ENCODE peak calls at places on chromosomes 1 and 21, in eight cellular contexts. L is WTC11, V is cardiac muscle cell, A is heart left ventricle, P is astrocyte of the cerebellum, T is fibroblast of mammary gland, F is GM20000, J is cardiac fibroblast. Q is an unnamed sample.

GRCh38 chr1:7281821-7282220 is 489.3 kb upstream of the VAMP3 start:
- DNase-seq in V (no peak), F (no peak), P (peak), L (no peak), A (no peak), J (peak), T (peak), Q (no peak)

GRCh38 chr1:1426961-1427934 is 6.2 kb upstream of the ANKRD65 start:
- DNase-seq in T (no peak), P (no peak), V (peak), F (peak), L (peak), A (peak), J (no peak), Q (no peak)

GRCh38 chr1:222034790-222035189 is 292.9 kb upstream of the DUSP10 start:
- DNase-seq in A (no peak), V (no peak), L (no peak), J (peak), F (no peak), P (peak), T (no peak), Q (no peak)

GRCh38 chr21:36463991-36464390 is 15.9 kb downstream of the CLDN14 start:
- DNase-seq in A (no peak), F (no peak), L (no peak), J (no peak), P (no peak), V (no peak), T (no peak), Q (no peak)

GRCh38 chr1:225737866-225738265 is 39.8 kb upstream of the SRP9 start:
- DNase-seq in J (no peak), P (no peak), T (no peak), V (no peak), F (no peak), A (no peak), L (no peak), Q (no peak)

GRCh38 chr1:29235955-29236742 is at the start of gene PTPRU:
- DNase-seq in P (no peak), F (peak), V (peak), J (peak), T (peak), L (peak), A (peak), Q (no peak)

GRCh38 chr1:88985033-88985432 is 7.4 kb downstream of the KYAT3 start:
- DNase-seq in V (peak), A (no peak), L (no peak), F (no peak), T (peak), P (peak), J (peak), Q (peak)

GRCh38 chr21:33374080-33374873 is 28.9 kb upstream of the IFNGR2 start:
- DNase-seq in V (peak), P (peak), T (peak), J (peak), L (peak), A (no peak), F (no peak), Q (no peak)

GRCh38 chr1:213423041-213423440 is 372.0 kb downstream of the RPS6KC1 start:
- DNase-seq in T (no peak), F (no peak), P (no peak), J (no peak), L (no peak), A (no peak), V (no peak), Q (no peak)

GRCh38 chr1:162323023-162323422 is 53.6 kb downstream of the SPATA46 start:
- DNase-seq in A (no peak), L (no peak), T (no peak), P (no peak), F (no peak), J (no peak), V (no peak), Q (no peak)

GRCh38 chr21:42262826-42263225 is 43.9 kb downstream of the ABCG1 start:
- DNase-seq in J (peak), L (no peak), V (peak), T (peak), P (no peak), A (peak), F (no peak), Q (no peak)

GRCh38 chr1:88683516-88683847 is 591 bp upstream of the PKN2 start:
- DNase-seq in T (no peak), F (peak), L (peak), A (peak), P (peak), V (peak), J (no peak), Q (no peak)

GRCh38 chr1:233367057-233367759 is 39.7 kb downstream of the MAP3K21 start:
- DNase-seq in L (peak), F (no peak), P (peak), J (no peak), T (no peak), V (no peak), A (no peak), Q (peak)

GRCh38 chr1:93638981-93639380 is 42.7 kb downstream of the BCAR3 start:
- DNase-seq in L (peak), P (no peak), T (no peak), F (no peak), V (no peak), A (no peak), J (no peak), Q (no peak)

GRCh38 chr1:165234149-165234548 is 122.4 kb downstream of the LMX1A start:
- DNase-seq in L (no peak), J (no peak), A (no peak), T (no peak), V (no peak), P (no peak), F (no peak), Q (no peak)

GRCh38 chr1:88655145-88655544 is 28.9 kb upstream of the PKN2 start:
- DNase-seq in J (no peak), V (no peak), L (no peak), T (no peak), F (no peak), P (no peak), A (no peak), Q (no peak)

GRCh38 chr1:56375184-56375837 is 204.1 kb downstream of the PLPP3 start:
- DNase-seq in J (peak), T (peak), V (peak), A (no peak), P (peak), F (no peak), L (no peak), Q (no peak)

GRCh38 chr1:181391297-181391905 is 91.9 kb upstream of the CACNA1E start:
- DNase-seq in F (no peak), T (no peak), L (peak), V (peak), P (no peak), J (no peak), A (no peak), Q (no peak)

GRCh38 chr1:223711173-223711572 is 1.2 kb upstream of the CAPN2 start:
- DNase-seq in F (no peak), A (no peak), P (no peak), L (no peak), V (no peak), T (peak), J (peak), Q (no peak)

GRCh38 chr1:162305969-162306368 is 70.7 kb downstream of the SPATA46 start:
- DNase-seq in V (no peak), A (no peak), J (peak), P (no peak), L (no peak), T (peak), F (no peak), Q (no peak)

GRCh38 chr1:116268211-116268610 is 104.8 kb upstream of the ATP1A1 start:
- DNase-seq in F (no peak), J (peak), V (no peak), P (no peak), T (peak), L (no peak), A (no peak), Q (no peak)

GRCh38 chr1:241356519-241357365 is at the start of gene RGS7:
- DNase-seq in F (peak), J (peak), T (peak), P (no peak), L (peak), V (peak), A (peak), Q (no peak)

GRCh38 chr1:219385786-219386427 is 212.2 kb downstream of the LYPLAL1 start:
- DNase-seq in F (peak), A (no peak), V (peak), L (peak), J (peak), P (peak), T (peak), Q (no peak)

GRCh38 chr1:2208309-2209239 is 14.0 kb upstream of the FAAP20 start:
- DNase-seq in V (no peak), J (peak), T (peak), P (peak), A (peak), F (no peak), L (no peak), Q (peak)

GRCh38 chr1:182185822-182186756 is 124.6 kb upstream of the ZNF648 start:
- DNase-seq in T (peak), P (peak), A (no peak), V (no peak), L (no peak), F (no peak), J (no peak), Q (peak)

GRCh38 chr1:180937624-180938225 is 25.0 kb downstream of the KIAA1614 start:
- DNase-seq in F (no peak), L (no peak), V (no peak), A (no peak), T (no peak), J (no peak), P (no peak), Q (no peak)

GRCh38 chr1:211648336-211648735 is 27.1 kb downstream of the NEK2 start:
- DNase-seq in T (peak), P (no peak), L (no peak), F (no peak), J (peak), A (no peak), V (peak), Q (no peak)

GRCh38 chr1:211650922-211651303 is 24.5 kb downstream of the NEK2 start:
- DNase-seq in T (no peak), V (no peak), L (no peak), P (no peak), A (no peak), J (no peak), F (no peak), Q (no peak)

GRCh38 chr1:211647666-211648065 is 27.8 kb downstream of the NEK2 start:
- DNase-seq in T (no peak), L (no peak), A (no peak), J (no peak), P (no peak), F (no peak), V (no peak), Q (no peak)

GRCh38 chr1:211646566-211646965 is 28.9 kb downstream of the NEK2 start:
- DNase-seq in A (no peak), J (no peak), L (no peak), T (no peak), V (no peak), P (no peak), F (no peak), Q (no peak)

DNA sequence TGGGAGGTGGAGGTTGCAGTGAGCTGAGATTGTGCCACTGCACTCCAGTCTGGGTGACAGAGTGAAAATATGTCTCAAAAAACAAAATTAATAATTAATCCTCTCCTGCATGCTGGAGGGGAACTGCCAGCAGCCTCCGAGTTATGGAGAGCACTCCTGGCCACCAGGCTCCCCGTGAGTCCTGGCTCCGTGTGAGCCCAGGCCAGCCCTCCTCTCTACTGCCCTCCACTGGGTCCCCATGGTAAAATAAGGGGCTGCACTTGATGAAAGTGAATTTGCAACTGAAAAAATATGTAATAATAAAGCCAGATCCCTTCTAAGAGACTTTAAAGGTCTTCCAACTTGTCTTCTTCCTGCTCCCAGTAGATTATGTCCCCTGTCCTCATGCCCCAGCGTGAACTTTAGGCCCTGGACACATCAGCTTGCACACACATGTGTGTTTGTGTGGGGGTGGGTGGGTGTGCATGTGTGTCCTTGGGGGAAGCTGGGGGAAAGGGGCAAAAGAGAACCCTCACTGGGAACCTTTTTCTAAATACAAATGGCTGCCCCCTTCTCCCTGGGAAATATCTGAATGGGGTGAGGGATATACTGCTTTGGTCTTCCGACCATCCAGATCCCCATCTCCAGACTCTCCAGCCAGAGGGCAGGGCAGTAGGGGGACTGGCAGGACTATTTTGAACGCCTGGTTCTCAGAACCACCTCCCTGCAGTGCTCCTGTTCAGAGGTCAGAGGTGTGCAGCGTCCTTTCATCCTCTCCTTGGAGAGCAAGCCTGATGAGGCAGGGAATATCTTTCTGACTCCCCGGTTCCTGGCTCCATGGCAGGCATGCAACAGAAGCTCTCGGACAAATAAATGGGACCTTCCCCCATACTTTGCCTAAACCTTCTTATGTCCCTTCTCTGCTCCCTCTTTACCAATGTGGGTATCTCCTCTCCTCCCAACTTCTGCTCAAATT is 26.2 kb downstream of the NEK2 start:
- DNase-seq in F (peak), T (peak), P (no peak), V (peak), J (peak), L (peak), A (no peak), Q (no peak)
- TF ChIP-seq CTCF in F (peak), T (peak), P (peak), V (peak), J (no peak), L (no peak), A (peak), Q (no peak)

DNA sequence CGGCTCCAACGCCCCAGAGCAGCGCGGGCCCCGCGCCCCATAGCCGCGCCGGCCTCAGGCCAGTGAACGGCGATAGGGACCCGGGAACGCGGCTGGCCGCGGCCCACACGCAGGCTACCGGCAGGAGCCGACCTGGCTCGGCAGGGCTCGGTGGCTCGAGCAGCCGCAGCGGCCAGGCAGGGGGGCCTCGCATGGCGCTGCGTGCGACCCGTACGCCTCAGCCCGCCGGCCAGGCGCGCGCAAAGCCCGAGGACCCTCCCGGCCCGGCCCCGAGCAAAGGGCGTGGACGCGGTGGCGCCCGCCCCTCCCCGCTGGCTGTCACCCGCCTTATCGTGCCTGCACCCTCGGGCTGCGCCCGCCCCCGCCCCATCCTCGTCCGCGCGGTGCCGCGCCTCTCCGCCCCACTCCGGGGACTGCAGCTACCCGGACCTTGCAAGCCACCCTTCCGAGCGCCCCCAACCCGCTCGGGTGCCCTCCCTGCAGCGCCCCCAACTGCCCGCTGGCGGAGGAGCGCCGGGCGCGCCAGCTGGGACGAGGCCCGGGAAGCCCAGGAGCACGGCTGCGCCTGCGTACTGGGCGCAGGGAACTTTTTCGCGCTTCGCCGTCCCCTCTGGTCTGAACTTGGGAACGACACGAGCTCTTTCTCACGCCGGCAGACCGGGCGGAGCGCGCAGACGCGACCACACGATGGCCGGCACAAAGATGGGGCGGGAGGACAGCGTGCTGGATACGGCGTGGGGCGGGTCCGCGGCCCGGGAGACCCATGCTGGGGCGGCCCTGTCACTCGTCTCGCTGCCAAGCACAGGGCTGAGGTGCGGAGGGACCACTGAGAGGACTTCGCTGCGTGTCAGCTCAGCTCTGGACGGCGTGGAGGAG is at the start of gene ABCB10:
- DNase-seq in T (peak), P (peak), V (peak), F (peak), J (peak), L (peak), A (peak), Q (peak)
- TF ChIP-seq CTCF in T (no peak), P (peak), V (peak), F (peak), J (peak), L (peak), A (peak), Q (peak)

GRCh38 chr1:14923400-14924011 is 230.0 kb upstream of the TMEM51 start:
- DNase-seq in V (no peak), L (no peak), T (no peak), A (no peak), P (no peak), F (no peak), J (no peak), Q (no peak)

GRCh38 chr1:14919755-14920154 is 233.8 kb upstream of the TMEM51 start:
- DNase-seq in V (no peak), F (no peak), T (no peak), J (no peak), L (no peak), A (no peak), P (no peak), Q (no peak)

GRCh38 chr1:14919289-14919688 is 234.3 kb upstream of the TMEM51 start:
- DNase-seq in T (no peak), L (no peak), J (no peak), A (peak), F (no peak), V (no peak), P (no peak), Q (no peak)

GRCh38 chr1:14922942-14923341 is 230.6 kb upstream of the TMEM51 start:
- DNase-seq in T (no peak), P (no peak), J (no peak), F (no peak), V (no peak), L (no peak), A (no peak), Q (no peak)

DNA sequence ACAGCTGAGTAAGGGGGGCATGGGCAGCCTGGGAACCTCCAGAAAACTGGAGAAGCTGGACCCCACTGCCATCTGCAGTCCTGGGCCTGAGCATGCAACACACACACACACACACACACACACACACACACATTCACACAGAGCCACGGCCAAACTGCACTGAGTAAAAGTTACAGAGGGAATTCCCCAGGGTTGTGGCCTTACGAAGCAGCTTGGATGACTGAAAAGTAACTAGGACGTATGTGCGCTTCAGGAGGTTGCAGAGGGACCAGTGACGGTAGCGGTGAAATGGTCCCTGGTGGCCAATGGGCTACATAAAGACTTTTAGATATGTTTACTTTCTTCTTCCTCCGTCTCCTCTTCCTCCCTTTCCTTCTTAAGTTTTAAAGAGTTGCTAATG is 232.5 kb upstream of the TMEM51 start:
- DNase-seq in L (no peak), T (peak), A (peak), V (no peak), F (no peak), P (no peak), J (peak), Q (no peak)
- TF ChIP-seq CTCF in L (no peak), T (no peak), A (no peak), V (no peak), F (no peak), P (no peak), J (no peak), Q (no peak)

GRCh38 chr1:246295340-246295739 is 211.7 kb downstream of the SMYD3 start:
- DNase-seq in L (no peak), F (no peak), T (no peak), P (no peak), V (no peak), A (no peak), J (no peak), Q (no peak)

GRCh38 chr1:246300653-246301549 is 206.2 kb downstream of the SMYD3 start:
- DNase-seq in F (no peak), V (no peak), P (no peak), T (no peak), J (no peak), L (no peak), A (no peak), Q (no peak)

GRCh38 chr1:246294263-246294662 is 212.8 kb downstream of the SMYD3 start:
- DNase-seq in P (no peak), T (no peak), J (no peak), L (no peak), F (no peak), A (no peak), V (no peak), Q (no peak)

GRCh38 chr1:246295968-246296367 is 211.1 kb downstream of the SMYD3 start:
- DNase-seq in F (no peak), V (no peak), L (no peak), A (no peak), J (no peak), T (no peak), P (no peak), Q (no peak)

DNA sequence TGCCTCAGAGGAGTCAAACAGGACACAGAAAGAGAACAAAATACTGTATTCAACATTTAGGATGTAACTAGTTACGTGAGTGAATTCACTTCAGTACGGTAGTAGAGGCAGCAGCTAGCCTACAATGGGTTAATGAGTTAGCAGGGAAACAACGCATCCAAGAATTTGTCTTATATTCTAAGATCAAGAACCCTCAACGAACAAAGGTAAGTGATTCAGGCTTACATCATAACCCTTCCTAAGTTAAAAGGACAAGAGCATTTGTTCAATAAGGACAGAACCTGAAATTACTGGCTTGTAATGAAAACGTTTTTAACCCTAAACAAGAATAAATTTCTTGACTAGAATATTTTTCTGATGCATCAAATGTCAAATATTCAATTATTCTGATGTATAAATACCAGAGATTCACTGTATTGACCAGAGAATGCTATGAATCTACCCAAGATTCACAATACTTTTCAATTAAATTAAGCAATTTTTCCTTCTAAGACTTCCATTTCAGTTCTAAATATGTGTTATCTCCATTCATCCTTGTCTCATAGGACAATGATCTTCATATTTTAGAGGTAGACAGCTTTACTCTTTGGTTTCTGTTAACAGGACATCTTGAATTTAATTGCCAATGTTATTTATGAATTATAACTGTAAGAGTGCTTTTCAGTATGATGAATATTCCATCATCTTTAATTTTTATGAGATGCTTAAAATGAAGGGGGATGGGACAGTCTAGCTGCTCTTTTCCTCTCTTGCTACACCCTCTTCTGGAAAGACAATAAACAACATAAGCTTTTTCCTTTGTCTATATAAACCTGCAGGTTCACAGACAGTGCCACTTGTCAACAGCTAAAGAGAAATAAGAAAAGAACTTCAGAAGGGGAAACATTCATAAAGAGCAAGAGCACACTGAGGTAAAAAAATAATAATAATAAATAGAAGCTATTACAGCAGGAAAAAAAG is 209.5 kb downstream of the SMYD3 start:
- DNase-seq in V (no peak), J (no peak), L (no peak), P (no peak), A (no peak), F (no peak), T (peak), Q (no peak)
- TF ChIP-seq CTCF in V (no peak), J (no peak), L (no peak), P (no peak), A (no peak), F (no peak), T (no peak), Q (no peak)

GRCh38 chr1:172499636-172500141 is 33.3 kb upstream of the SUCO start:
- DNase-seq in T (peak), F (no peak), A (no peak), P (no peak), J (no peak), L (no peak), V (no peak), Q (no peak)
- TF ChIP-seq CTCF in T (no peak), F (no peak), A (no peak), P (no peak), J (no peak), L (no peak), V (no peak), Q (no peak)

Q was measured in AG09319.